ENCODE peak calls at places on chromosomes 5 and 9, in six cellular contexts. Q, G, V, P, C and W are unnamed samples.

GRCh38 chr5:68872088-68872842 is 221.5 kb upstream of the SLC30A5 start:
- DNase-seq in G (no peak), P (no peak), C (peak), Q (no peak), V (no peak), W (no peak)

GRCh38 chr5:59206132-59206581 is 623.3 kb downstream of the RAB3C start:
- DNase-seq in V (peak), G (no peak), P (peak), C (no peak), Q (no peak), W (peak)

GRCh38 chr9:17402309-17402708 is 176.6 kb upstream of the SH3GL2 start:
- DNase-seq in C (no peak), P (peak), Q (peak), G (no peak), V (peak), W (no peak)

GRCh38 chr5:52893105-52893504 is 96.0 kb upstream of the ITGA2 start:
- DNase-seq in C (no peak), V (peak), P (peak), Q (no peak), G (no peak), W (peak)

GRCh38 chr5:68369436-68370125 is 154.0 kb downstream of the PIK3R1 start:
- DNase-seq in V (no peak), Q (no peak), P (no peak), C (no peak), G (no peak), W (no peak)

GRCh38 chr5:95858023-95858461 is 35.5 kb upstream of the GLRX start:
- DNase-seq in G (no peak), Q (peak), V (no peak), C (peak), P (peak), W (no peak)

GRCh38 chr5:14143843-14144585 is 872 bp downstream of the TRIO start:
- DNase-seq in Q (no peak), G (no peak), P (no peak), C (peak), V (peak), W (no peak)

GRCh38 chr9:35734096-35734495 is 1.6 kb downstream of the CREB3 start:
- DNase-seq in C (no peak), V (no peak), G (no peak), P (peak), Q (no peak), W (no peak)

GRCh38 chr9:83574482-83574881 is 36.3 kb upstream of the FRMD3 start:
- DNase-seq in V (no peak), C (no peak), P (no peak), G (no peak), Q (no peak), W (no peak)

GRCh38 chr9:121844090-121844489 is 192.7 kb downstream of the DAB2IP start:
- DNase-seq in V (no peak), C (no peak), P (no peak), Q (no peak), G (no peak), W (no peak)

GRCh38 chr9:81620009-81620405 is 69.3 kb downstream of the TLE1 start:
- DNase-seq in P (no peak), V (no peak), C (no peak), G (no peak), Q (no peak), W (no peak)

GRCh38 chr9:93288891-93289883 is 105.2 kb downstream of the WNK2 start:
- DNase-seq in V (peak), P (peak), C (peak), G (no peak), Q (peak), W (no peak)

GRCh38 chr9:98341157-98342102 is 86.0 kb upstream of the TBC1D2 start:
- DNase-seq in G (no peak), P (no peak), C (no peak), Q (no peak), V (no peak), W (no peak)

GRCh38 chr9:6426117-6426516 is 13.1 kb downstream of the UHRF2 start:
- DNase-seq in V (peak), Q (no peak), C (no peak), P (no peak), G (no peak), W (no peak)

GRCh38 chr5:132427285-132428146 is 58.0 kb downstream of the SLC22A5 start:
- DNase-seq in Q (no peak), V (peak), P (no peak), G (no peak), C (no peak), W (no peak)

GRCh38 chr9:94801685-94802084 is 75.2 kb downstream of the AOPEP start:
- DNase-seq in C (no peak), G (no peak), Q (no peak), P (peak), V (no peak), W (no peak)

GRCh38 chr5:125272364-125272763 is 525.9 kb upstream of the ZNF608 start:
- DNase-seq in G (no peak), C (no peak), P (no peak), V (no peak), Q (no peak), W (no peak)

DNA sequence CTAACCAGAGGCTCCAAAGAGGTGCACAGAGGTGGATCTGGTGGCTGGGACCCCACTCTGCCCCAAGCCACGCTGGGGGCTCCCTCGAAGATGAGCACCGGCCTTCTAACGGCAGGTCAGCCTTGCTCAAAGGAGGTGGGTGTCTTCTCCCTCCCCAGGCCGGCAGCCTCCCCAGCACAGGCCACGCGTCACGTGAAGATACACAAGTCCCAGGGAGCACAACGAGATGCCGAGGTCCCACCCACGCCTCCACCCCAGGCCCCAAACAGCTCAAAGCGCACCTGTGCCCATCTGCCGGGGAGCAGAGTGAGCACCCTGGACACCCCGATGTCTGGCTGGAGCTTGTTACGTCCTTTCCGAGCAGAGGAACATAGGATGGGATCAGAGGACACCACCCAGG is 12.1 kb downstream of the PNPLA7 start:
- DNase-seq in G (no peak), C (no peak), Q (no peak), V (no peak), P (no peak), W (no peak)
- H3K27ac ChIP-seq in G (no peak), C (no peak), Q (no peak), V (no peak), P (no peak), W (no peak)

DNA sequence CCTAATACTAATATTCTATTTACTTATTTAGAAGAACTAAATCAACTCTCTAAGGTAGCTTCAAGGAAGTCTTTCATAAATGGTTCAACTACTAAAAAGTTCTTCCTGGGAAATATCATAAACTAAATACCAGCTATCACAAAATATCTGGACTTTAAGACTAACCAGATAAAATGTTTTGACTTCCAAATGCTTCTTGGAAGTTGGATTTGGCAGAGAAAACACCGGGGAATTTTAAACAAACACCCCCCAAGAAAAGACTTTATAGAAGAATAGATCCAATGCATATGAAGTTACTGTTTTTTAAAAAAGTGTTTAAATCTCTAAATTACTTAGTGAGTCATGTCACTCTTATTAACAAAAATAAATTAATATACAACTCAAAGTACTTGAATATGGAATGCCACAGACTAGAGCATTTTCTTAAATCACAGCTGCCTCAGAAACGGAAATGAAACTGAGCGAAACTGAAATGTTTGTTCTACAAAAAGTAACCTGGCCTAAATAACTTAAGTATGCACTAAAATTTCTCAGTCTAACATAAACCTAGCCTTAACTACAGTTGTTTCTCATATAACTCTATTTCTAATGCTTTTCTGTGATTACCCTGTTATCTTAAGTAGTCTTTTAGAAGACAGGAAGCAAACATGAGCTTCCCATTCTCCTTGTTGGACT is 6.8 kb downstream of the ABCA1 start:
- DNase-seq in P (no peak), Q (no peak), C (no peak), G (no peak), V (no peak), W (no peak)
- H3K27ac ChIP-seq in P (no peak), Q (no peak), C (peak), G (no peak), V (no peak), W (no peak)

DNA sequence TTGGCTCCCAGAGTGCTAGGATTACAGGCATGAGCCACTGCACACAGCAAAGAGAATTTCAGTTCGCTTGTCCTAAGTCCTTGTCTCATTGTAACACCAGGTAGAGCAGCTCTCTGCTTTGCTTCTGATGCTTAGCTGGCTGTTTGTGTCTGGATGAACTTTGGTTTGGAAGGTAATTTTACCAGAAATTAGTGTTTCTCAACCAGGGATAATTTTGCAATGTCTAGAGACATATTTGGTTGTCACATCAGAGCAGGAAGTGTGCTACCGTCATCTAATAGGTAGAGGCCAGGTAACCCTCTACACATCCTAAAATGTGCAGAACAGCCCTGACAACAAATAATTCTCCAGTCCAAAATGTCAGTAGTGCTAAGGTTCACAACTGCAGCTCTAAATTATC is 108.8 kb downstream of the SNX18 start:
- DNase-seq in P (no peak), Q (no peak), C (no peak), G (no peak), V (no peak), W (no peak)
- H3K27ac ChIP-seq in P (no peak), Q (no peak), C (no peak), G (no peak), V (no peak), W (no peak)

GRCh38 chr5:142316051-142316450 is 8.8 kb downstream of the SPRY4 start:
- DNase-seq in G (no peak), P (peak), Q (no peak), V (no peak), C (no peak), W (no peak)
- H3K27ac ChIP-seq in G (no peak), P (peak), Q (no peak), V (no peak), C (peak), W (no peak)

GRCh38 chr9:112548836-112549235 is 62.2 kb downstream of the KIAA1958 start:
- DNase-seq in Q (no peak), P (peak), C (no peak), G (no peak), V (no peak), W (no peak)

GRCh38 chr9:112544477-112544876 is 57.9 kb downstream of the KIAA1958 start:
- DNase-seq in P (peak), G (no peak), Q (no peak), C (no peak), V (no peak), W (no peak)

GRCh38 chr9:112547712-112548440 is 61.2 kb downstream of the KIAA1958 start:
- DNase-seq in Q (no peak), C (peak), P (no peak), G (no peak), V (no peak), W (no peak)

GRCh38 chr9:112545237-112545636 is 58.6 kb downstream of the KIAA1958 start:
- DNase-seq in P (no peak), C (no peak), G (no peak), V (no peak), Q (no peak), W (no peak)

DNA sequence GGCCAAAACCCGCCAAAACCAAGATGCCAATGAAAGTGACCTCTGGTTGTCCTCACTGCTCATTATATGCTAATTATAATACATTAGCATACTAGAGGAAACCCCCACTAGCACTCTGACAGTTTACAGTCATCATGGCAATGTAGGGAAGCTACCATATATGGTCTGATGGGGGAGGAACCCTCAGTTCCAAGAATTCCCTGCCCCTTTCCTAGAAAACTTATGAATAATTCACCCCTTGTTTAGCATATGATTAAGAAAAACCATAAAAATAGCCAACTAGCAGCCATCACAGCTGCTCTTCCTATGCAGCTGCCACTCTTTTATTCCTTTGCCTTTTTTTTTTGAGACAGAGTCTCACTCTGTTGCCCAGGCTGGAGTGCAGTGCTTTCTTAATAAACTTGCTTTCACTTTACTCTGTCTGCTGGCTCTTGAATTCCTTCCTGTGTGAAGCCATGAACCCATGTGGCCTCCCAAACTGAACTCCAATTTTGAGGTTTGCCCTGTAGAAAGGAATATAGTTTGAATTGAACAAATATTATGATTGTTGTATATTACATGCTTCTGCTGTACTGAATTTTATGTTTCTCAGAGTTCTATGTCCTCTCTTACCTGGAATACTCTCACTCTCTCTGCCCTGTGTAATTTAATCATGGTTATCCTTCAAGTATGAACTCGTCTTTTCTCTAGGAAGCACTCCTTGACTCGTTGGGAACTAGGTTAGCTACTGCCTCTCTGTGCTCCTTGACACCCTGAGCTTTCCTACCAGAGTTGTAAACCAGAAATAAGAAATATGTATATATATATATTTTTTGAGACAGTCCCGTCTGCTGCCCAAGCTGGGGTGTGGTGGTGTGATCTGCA is 59.8 kb downstream of the KIAA1958 start:
- DNase-seq in C (no peak), G (no peak), P (peak), Q (no peak), V (no peak), W (no peak)
- H3K27ac ChIP-seq in C (peak), G (peak), P (no peak), Q (no peak), V (no peak), W (peak)

GRCh38 chr9:112569186-112569585 is 82.6 kb downstream of the KIAA1958 start:
- DNase-seq in V (no peak), P (no peak), G (no peak), C (no peak), Q (no peak), W (peak)

GRCh38 chr9:112572416-112572815 is 85.8 kb downstream of the KIAA1958 start:
- DNase-seq in G (no peak), V (no peak), C (no peak), Q (no peak), P (no peak), W (no peak)

GRCh38 chr9:112575107-112575506 is 88.5 kb downstream of the KIAA1958 start:
- DNase-seq in P (no peak), C (no peak), V (no peak), G (no peak), Q (no peak), W (no peak)

GRCh38 chr9:112571624-112572341 is 85.2 kb downstream of the KIAA1958 start:
- DNase-seq in P (no peak), V (no peak), C (no peak), Q (no peak), G (no peak), W (no peak)

GRCh38 chr9:112570731-112571167 is 84.1 kb downstream of the KIAA1958 start:
- DNase-seq in C (peak), V (no peak), P (no peak), Q (peak), G (no peak), W (no peak)
- H3K27ac ChIP-seq in C (peak), V (no peak), P (no peak), Q (peak), G (no peak), W (no peak)